ENCODE peak calls at places on chromosomes 5 and 9, in ten cellular contexts. A, M, C, W, F, O, K, H, Z and J are unnamed samples.

GRCh38 chr5:102139029-102139428 is 157.1 kb downstream of the SLCO4C1 start:
- DNase-seq in A (no peak), M (no peak), C (no peak), W (no peak), F (no peak), O (no peak), K (no peak), H (no peak), Z (no peak), J (no peak)

GRCh38 chr5:173890195-173890951 is 2.2 kb downstream of the CPEB4 start:
- DNase-seq in A (no peak), M (no peak), C (peak; percentile 49), W (no peak), F (no peak), O (peak; percentile 30), K (peak; percentile 52), H (peak; percentile 66), Z (peak; percentile 23), J (peak; percentile 68)

GRCh38 chr9:27473135-27473534 is 51.0 kb upstream of the IFNK start:
- DNase-seq in A (peak; percentile 28), M (no peak), C (peak; percentile 81), W (peak; percentile 67), F (no peak), O (no peak), K (peak; percentile 67), H (peak; percentile 53), Z (peak; percentile 21), J (peak; percentile 30)

GRCh38 chr5:168162464-168162863 is 129.0 kb upstream of the WWC1 start:
- DNase-seq in A (no peak), M (no peak), C (no peak), W (no peak), F (no peak), O (no peak), K (no peak), H (no peak), Z (peak; percentile 29), J (no peak)

GRCh38 chr9:79984429-79985067 is 412.8 kb downstream of the TLE4 start:
- DNase-seq in A (no peak), M (no peak), C (no peak), W (no peak), F (peak; percentile 19), O (no peak), K (no peak), H (no peak), Z (no peak), J (no peak)

GRCh38 chr9:131762356-131762932 is 22.6 kb upstream of the RAPGEF1 start:
- DNase-seq in A (peak; percentile 87), M (peak; percentile 85), C (peak; percentile 87), W (peak; percentile 89), F (no peak), O (peak; percentile 29), K (peak; percentile 82), H (peak; percentile 80), Z (peak; percentile 89), J (peak; percentile 97)

GRCh38 chr5:173866249-173867172 is 21.6 kb upstream of the CPEB4 start:
- DNase-seq in A (peak; percentile 24), M (no peak), C (peak; percentile 63), W (peak; percentile 64), F (no peak), O (no peak), K (no peak), H (peak; percentile 82), Z (peak; percentile 20), J (no peak)

GRCh38 chr9:77598510-77598909 is 49.6 kb downstream of the GNA14 start:
- DNase-seq in A (peak; percentile 38), M (no peak), C (no peak), W (no peak), F (no peak), O (peak; percentile 37), K (no peak), H (no peak), Z (no peak), J (no peak)

GRCh38 chr9:120439147-120439546 is 140.8 kb downstream of the CDK5RAP2 start:
- DNase-seq in A (peak; percentile 18), M (peak; percentile 76), C (no peak), W (no peak), F (peak; percentile 9), O (peak; percentile 23), K (no peak), H (no peak), Z (peak; percentile 45), J (no peak)

GRCh38 chr5:74384851-74385250 is 255.7 kb downstream of the ENC1 start:
- DNase-seq in A (peak; percentile 5), M (no peak), C (no peak), W (no peak), F (peak; percentile 26), O (no peak), K (no peak), H (no peak), Z (no peak), J (no peak)

GRCh38 chr5:139246394-139246793 is 47.1 kb upstream of the MATR3 start:
- DNase-seq in A (peak; percentile 37), M (no peak), C (peak; percentile 53), W (peak; percentile 73), F (peak; percentile 48), O (peak; percentile 60), K (no peak), H (peak; percentile 53), Z (no peak), J (peak; percentile 93)

GRCh38 chr5:115343855-115344254 is 47.4 kb upstream of the CCDC112 start:
- DNase-seq in A (peak; percentile 76), M (no peak), C (no peak), W (no peak), F (peak; percentile 48), O (peak; percentile 84), K (no peak), H (no peak), Z (no peak), J (peak; percentile 55)

GRCh38 chr5:100900142-100900795 is 2.8 kb downstream of the ST8SIA4 start:
- DNase-seq in A (peak; percentile 19), M (peak; percentile 86), C (peak; percentile 56), W (peak; percentile 66), F (peak; percentile 25), O (no peak), K (no peak), H (peak; percentile 64), Z (peak; percentile 44), J (peak; percentile 62)

DNA sequence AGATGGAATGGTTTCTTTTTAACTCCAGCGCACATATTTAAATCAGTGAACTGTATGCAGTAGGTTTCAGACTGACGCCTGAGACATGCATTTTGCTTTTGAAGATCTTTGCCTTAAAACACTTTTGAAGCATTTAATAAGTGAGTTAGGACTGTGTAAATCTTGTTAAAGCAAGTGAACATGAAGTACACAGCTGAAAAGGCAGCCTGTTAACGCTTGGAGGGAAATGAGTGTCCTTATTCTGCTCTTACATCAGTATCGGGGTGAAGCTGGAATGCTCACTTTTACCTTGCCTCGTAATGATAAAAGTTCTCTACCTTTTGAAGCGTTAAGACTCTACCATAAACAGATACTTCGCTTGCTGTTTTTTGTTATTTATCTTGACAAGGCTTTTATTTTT is 552.2 kb downstream of the ZNF608 start:
- DNase-seq in A (no peak), M (no peak), C (no peak), W (no peak), F (no peak), O (no peak), K (no peak), H (no peak), Z (no peak), J (no peak)
- H3K4me1 ChIP-seq in A (peaks cover 23% of the 10 kb centered on the region), M (no peaks in the 10 kb centered on the region), C (no peaks in the 10 kb centered on the region), W (peaks cover 6% of the 10 kb centered on the region), F (peaks cover 16% of the 10 kb centered on the region), O (peaks cover 2% of the 10 kb centered on the region), K (no peaks in the 10 kb centered on the region), H (no peaks in the 10 kb centered on the region), Z (no peaks in the 10 kb centered on the region), J (peaks cover 7% of the 10 kb centered on the region)

GRCh38 chr5:95866431-95867063 is 44.0 kb upstream of the GLRX start:
- DNase-seq in A (peak; percentile 49), M (no peak), C (no peak), W (no peak), F (peak; percentile 65), O (peak; percentile 65), K (no peak), H (no peak), Z (no peak), J (peak; percentile 48)
- H3K4me1 ChIP-seq in A (peaks cover 50% of the 10 kb centered on the region), M (peaks cover 5% of the 10 kb centered on the region), C (peaks cover 40% of the 10 kb centered on the region), W (peaks cover 50% of the 10 kb centered on the region), F (peaks cover 7% of the 10 kb centered on the region), O (peaks cover 29% of the 10 kb centered on the region), K (no peaks in the 10 kb centered on the region), H (peaks cover 3% of the 10 kb centered on the region), Z (peaks cover 12% of the 10 kb centered on the region), J (peaks cover 65% of the 10 kb centered on the region)

DNA sequence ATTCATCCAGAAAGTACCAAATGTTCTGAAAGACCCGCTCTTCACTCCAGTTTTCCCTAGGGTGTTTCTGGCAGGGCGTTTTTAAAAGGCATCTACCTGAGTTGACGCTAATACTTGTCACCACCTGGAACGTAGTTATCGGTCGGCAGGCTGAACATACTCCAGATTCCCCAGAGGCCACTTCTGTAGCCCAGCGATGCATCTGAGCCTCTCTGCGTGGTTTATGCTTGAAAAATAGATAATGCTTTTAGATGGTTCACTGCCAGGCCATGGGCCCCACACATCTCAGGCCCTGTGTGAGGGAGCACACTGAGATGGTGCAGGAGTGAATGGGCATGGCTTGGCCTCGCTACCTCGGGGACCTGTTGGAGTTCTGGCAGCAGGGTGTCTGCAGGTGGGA is 33.0 kb upstream of the NCS1 start:
- DNase-seq in A (no peak), M (no peak), C (no peak), W (no peak), F (no peak), O (no peak), K (no peak), H (no peak), Z (no peak), J (no peak)
- H3K4me1 ChIP-seq in A (peaks cover 25% of the 10 kb centered on the region), M (no peaks in the 10 kb centered on the region), C (peaks cover 9% of the 10 kb centered on the region), W (peaks cover 11% of the 10 kb centered on the region), F (peaks cover 32% of the 10 kb centered on the region), O (peaks cover 20% of the 10 kb centered on the region), K (peaks cover 14% of the 10 kb centered on the region), H (no peaks in the 10 kb centered on the region), Z (peaks cover 28% of the 10 kb centered on the region), J (peaks cover 35% of the 10 kb centered on the region)

GRCh38 chr9:130286072-130286770 is 20.7 kb downstream of the HMCN2 start:
- DNase-seq in A (no peak), M (no peak), C (no peak), W (no peak), F (no peak), O (no peak), K (no peak), H (no peak), Z (no peak), J (no peak)
- H3K4me1 ChIP-seq in A (peaks cover 18% of the 10 kb centered on the region), M (no peaks in the 10 kb centered on the region), C (no peaks in the 10 kb centered on the region), W (peaks cover 11% of the 10 kb centered on the region), F (no peaks in the 10 kb centered on the region), O (peaks cover 6% of the 10 kb centered on the region), K (no peaks in the 10 kb centered on the region), H (no peaks in the 10 kb centered on the region), Z (peaks cover 9% of the 10 kb centered on the region), J (no peaks in the 10 kb centered on the region)

GRCh38 chr9:128067622-128067897 is 440 bp upstream of the NAIF1 start:
- DNase-seq in A (no peak), M (no peak), C (no peak), W (no peak), F (no peak), O (no peak), K (no peak), H (no peak), Z (no peak), J (no peak)
- H3K4me1 ChIP-seq in A (peaks cover 53% of the 10 kb centered on the region), M (peaks cover 47% of the 10 kb centered on the region), C (peaks cover 28% of the 10 kb centered on the region), W (peaks cover 49% of the 10 kb centered on the region), F (peaks cover 17% of the 10 kb centered on the region), O (peaks cover 16% of the 10 kb centered on the region), K (peaks cover 17% of the 10 kb centered on the region), H (peaks cover 2% of the 10 kb centered on the region), Z (peaks cover 23% of the 10 kb centered on the region), J (peaks cover 35% of the 10 kb centered on the region)

GRCh38 chr9:135015565-135015964 is 71.9 kb upstream of the OLFM1 start:
- DNase-seq in A (no peak), M (no peak), C (no peak), W (no peak), F (no peak), O (no peak), K (no peak), H (no peak), Z (no peak), J (peak; percentile 45)
- H3K4me1 ChIP-seq in A (no peaks in the 10 kb centered on the region), M (no peaks in the 10 kb centered on the region), C (no peaks in the 10 kb centered on the region), W (no peaks in the 10 kb centered on the region), F (no peaks in the 10 kb centered on the region), O (no peaks in the 10 kb centered on the region), K (no peaks in the 10 kb centered on the region), H (no peaks in the 10 kb centered on the region), Z (peaks cover 5% of the 10 kb centered on the region), J (no peaks in the 10 kb centered on the region)